ENCODE peak calls at places on chromosomes 5 and 9, in four cellular contexts. R, X, S and Z are unnamed samples. For H3K4me1, the result is how much of the 10 kb centered on the place peaks cover.

GRCh38 chr9:91354846-91355245 is 6.9 kb downstream of the AUH start:
- DNase-seq in R (peak), X (no peak), S (no peak), Z (no peak)

GRCh38 chr5:154316223-154316967 is 125.9 kb downstream of the GALNT10 start:
- DNase-seq in R (peak), X (no peak), S (no peak), Z (no peak)

GRCh38 chr5:112757468-112758208 is 20.0 kb downstream of the APC start:
- DNase-seq in R (peak), X (no peak), S (no peak), Z (no peak)

GRCh38 chr9:132811985-132812384 is 66.1 kb downstream of the AK8 start:
- DNase-seq in R (no peak), X (no peak), S (no peak), Z (no peak)

GRCh38 chr9:132410642-132411041 is 631 bp downstream of the CFAP77 start:
- DNase-seq in R (no peak), X (no peak), S (no peak), Z (no peak)

GRCh38 chr5:173281910-173282309 is 46.3 kb downstream of the STC2 start:
- DNase-seq in R (peak), X (no peak), S (no peak), Z (no peak)

GRCh38 chr9:34230556-34230955 is 51.7 kb downstream of the UBAP1 start:
- DNase-seq in R (no peak), X (no peak), S (no peak), Z (no peak)

GRCh38 chr5:1118231-1118698 is 6.4 kb upstream of the SLC12A7 start:
- DNase-seq in R (peak), X (no peak), S (no peak), Z (peak)

GRCh38 chr9:129104051-129104450 is 6.5 kb downstream of the CRAT start:
- DNase-seq in R (no peak), X (no peak), S (no peak), Z (no peak)

GRCh38 chr5:82396396-82396795 is 118.2 kb upstream of the RPS23 start:
- DNase-seq in R (peak), X (no peak), S (no peak), Z (no peak)
- H3K4me1 ChIP-seq in R (under half), X (under half), S (under half), Z (under half)

GRCh38 chr9:131025953-131026858 is 17.2 kb downstream of the LAMC3 start:
- DNase-seq in R (no peak), X (no peak), S (no peak), Z (no peak)
- H3K4me1 ChIP-seq in R (under half), X (under half), S (under half), Z (under half)

GRCh38 chr5:177134653-177135225 is 1.2 kb downstream of the NSD1 start:
- DNase-seq in R (no peak), X (no peak), S (no peak), Z (peak)
- H3K4me1 ChIP-seq in R (under half), X (under half), S (under half), Z (under half)

DNA sequence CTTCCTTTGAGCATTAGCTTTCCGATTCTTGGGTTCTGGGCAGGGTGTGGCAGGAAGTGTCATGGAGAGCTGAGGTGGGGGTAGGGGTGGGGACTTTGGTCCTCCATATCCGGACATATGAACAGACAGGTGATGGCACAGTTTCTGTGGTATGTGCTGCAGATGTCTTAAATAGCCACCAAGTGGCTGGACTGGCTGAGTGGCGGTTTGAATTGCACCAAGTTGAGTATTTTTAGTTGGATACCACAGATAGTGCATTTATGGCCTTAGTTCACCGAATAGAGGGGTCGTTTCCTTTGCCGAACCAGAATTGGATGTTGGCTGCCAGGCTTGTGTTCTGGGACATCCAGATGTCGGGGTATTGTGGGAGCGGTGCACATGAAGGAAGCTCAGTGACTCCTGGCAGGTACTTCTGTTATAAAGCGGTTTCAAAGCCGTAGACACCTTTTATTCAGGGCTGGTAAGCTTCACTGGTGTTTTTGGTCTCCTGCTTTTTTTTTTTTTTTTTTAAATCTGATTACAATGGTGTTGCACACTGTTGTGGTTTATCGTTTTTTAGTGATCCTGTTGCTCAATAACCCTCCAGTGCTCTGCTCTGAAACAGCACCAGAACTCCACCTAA is 15.1 kb upstream of the TNFAIP8 start:
- DNase-seq in R (no peak), X (no peak), S (no peak), Z (no peak)
- H3K4me1 ChIP-seq in R (under half), X (under half), S (under half), Z (under half)

GRCh38 chr5:100838048-100838473 is 65.0 kb downstream of the ST8SIA4 start:
- DNase-seq in R (no peak), X (no peak), S (no peak), Z (no peak)
- H3K4me1 ChIP-seq in R (under half), X (under half), S (under half), Z (under half)

GRCh38 chr9:715743-716400 is 125.6 kb upstream of the DMRT1 start:
- DNase-seq in R (peak), X (no peak), S (no peak), Z (no peak)
- H3K4me1 ChIP-seq in R (under half), X (under half), S (under half), Z (half or more)

GRCh38 chr9:114958021-114958846 is 27.8 kb upstream of the TNFSF8 start:
- DNase-seq in R (no peak), X (peak), S (peak), Z (peak)
- H3K4me1 ChIP-seq in R (under half), X (under half), S (under half), Z (under half)

GRCh38 chr9:134351777-134352176 is 25.5 kb downstream of the RXRA start:
- DNase-seq in R (no peak), X (no peak), S (no peak), Z (no peak)
- H3K4me1 ChIP-seq in R (under half), X (under half), S (half or more), Z (half or more)

GRCh38 chr5:150779397-150780179 is 1.0 kb downstream of the SMIM3 start:
- DNase-seq in R (peak), X (no peak), S (no peak), Z (no peak)
- H3K4me1 ChIP-seq in R (under half), X (under half), S (half or more), Z (under half)

GRCh38 chr5:117041926-117042595 is 467.4 kb upstream of the SEMA6A start:
- DNase-seq in R (no peak), X (no peak), S (no peak), Z (no peak)
- H3K4me1 ChIP-seq in R (under half), X (under half), S (under half), Z (under half)